ENCODE peak calls at places on chromosomes 3 and 15, in six cellular contexts. B, X, G, J, Z and A are unnamed samples.

GRCh38 chr15:70186152-70186551 is 88.4 kb upstream of the TLE3 start:
- DNase-seq in B (no peak), X (no peak), G (no peak), J (no peak), Z (no peak), A (no peak)

GRCh38 chr15:90954712-90955671 is at the start of gene RCCD1:
- DNase-seq in B (peak; percentile 83), X (peak; percentile 97), G (peak; percentile 93), J (peak; percentile 96), Z (peak; percentile 97), A (peak; percentile 97)

GRCh38 chr3:119206611-119207511 is 33.5 kb downstream of the UPK1B start:
- DNase-seq in B (peak; percentile 50), X (no peak), G (no peak), J (no peak), Z (peak; percentile 40), A (no peak)

GRCh38 chr3:60281970-60282369 is 969.3 kb downstream of the FHIT start:
- DNase-seq in B (no peak), X (no peak), G (no peak), J (no peak), Z (no peak), A (no peak)

GRCh38 chr3:24129549-24129948 is 184.5 kb downstream of the NR1D2 start:
- DNase-seq in B (no peak), X (no peak), G (no peak), J (no peak), Z (no peak), A (no peak)

GRCh38 chr15:52144656-52145055 is 32.1 kb upstream of the BCL2L10 start:
- DNase-seq in B (peak; percentile 43), X (no peak), G (no peak), J (no peak), Z (no peak), A (no peak)

GRCh38 chr15:97085806-97086205 is 755.3 kb downstream of the NR2F2 start:
- DNase-seq in B (no peak), X (no peak), G (no peak), J (no peak), Z (no peak), A (no peak)

GRCh38 chr3:50539887-50540286 is 27.7 kb downstream of the C3orf18 start:
- DNase-seq in B (no peak), X (no peak), G (no peak), J (no peak), Z (no peak), A (no peak)

GRCh38 chr15:68389936-68390790 is 41.8 kb downstream of the ITGA11 start:
- DNase-seq in B (peak; percentile 31), X (no peak), G (no peak), J (no peak), Z (no peak), A (peak; percentile 3)

GRCh38 chr3:145807990-145808389 is 353.0 kb downstream of the PLOD2 start:
- DNase-seq in B (peak; percentile 7), X (no peak), G (no peak), J (peak; percentile 16), Z (no peak), A (no peak)

GRCh38 chr3:14411166-14411526 is 8.7 kb downstream of the SLC6A6 start:
- DNase-seq in B (no peak), X (no peak), G (no peak), J (no peak), Z (no peak), A (no peak)

GRCh38 chr3:30847589-30847988 is 46.9 kb downstream of the GADL1 start:
- DNase-seq in B (no peak), X (no peak), G (no peak), J (no peak), Z (no peak), A (no peak)

GRCh38 chr15:64013179-64014043 is 32.9 kb downstream of the DAPK2 start:
- DNase-seq in B (peak; percentile 40), X (no peak), G (no peak), J (no peak), Z (no peak), A (peak; percentile 33)

GRCh38 chr3:103909395-103909794 is 1457.3 kb upstream of the ALCAM start:
- DNase-seq in B (no peak), X (no peak), G (no peak), J (no peak), Z (no peak), A (no peak)

GRCh38 chr3:12507871-12508281 is 23.6 kb downstream of the TSEN2 start:
- DNase-seq in B (peak; percentile 80), X (no peak), G (peak; percentile 33), J (no peak), Z (no peak), A (no peak)

GRCh38 chr3:4350789-4351163 is 47.6 kb downstream of the SETMAR start:
- DNase-seq in B (peak; percentile 76), X (no peak), G (no peak), J (no peak), Z (peak; percentile 67), A (no peak)

GRCh38 chr15:77002954-77003912 is 8.3 kb downstream of the PSTPIP1 start:
- DNase-seq in B (no peak), X (no peak), G (no peak), J (peak; percentile 44), Z (peak; percentile 75), A (peak; percentile 53)

GRCh38 chr15:48564690-48565089 is 80.8 kb downstream of the FBN1 start:
- DNase-seq in B (peak; percentile 25), X (no peak), G (no peak), J (no peak), Z (no peak), A (no peak)

GRCh38 chr15:99481831-99482230 is 84.0 kb upstream of the MEF2A start:
- DNase-seq in B (no peak), X (no peak), G (no peak), J (no peak), Z (no peak), A (no peak)

GRCh38 chr3:140994316-140994715 is 52.7 kb downstream of the SLC25A36 start:
- DNase-seq in B (no peak), X (no peak), G (no peak), J (no peak), Z (no peak), A (no peak)

GRCh38 chr15:32872606-32873291 is 154.9 kb downstream of the GREM1 start:
- DNase-seq in B (no peak), X (no peak), G (no peak), J (peak; percentile 39), Z (peak; percentile 77), A (peak; percentile 26)

GRCh38 chr3:108393128-108393900 is 97.0 kb downstream of the HHLA2 start:
- DNase-seq in B (no peak), X (no peak), G (no peak), J (no peak), Z (no peak), A (no peak)

GRCh38 chr15:99433026-99433756 is 132.6 kb upstream of the MEF2A start:
- DNase-seq in B (peak; percentile 11), X (peak; percentile 70), G (peak; percentile 25), J (peak; percentile 44), Z (no peak), A (no peak)

GRCh38 chr15:81163961-81164800 is 30.1 kb downstream of the CFAP161 start:
- DNase-seq in B (no peak), X (no peak), G (no peak), J (no peak), Z (no peak), A (no peak)

GRCh38 chr3:156050918-156051317 is 69.5 kb upstream of the KCNAB1 start:
- DNase-seq in B (peak; percentile 18), X (no peak), G (no peak), J (no peak), Z (no peak), A (no peak)

GRCh38 chr15:83709813-83710212 is 55.9 kb downstream of the ADAMTSL3 start:
- DNase-seq in B (no peak), X (no peak), G (no peak), J (no peak), Z (no peak), A (no peak)

GRCh38 chr15:83710452-83710851 is 56.5 kb downstream of the ADAMTSL3 start:
- DNase-seq in B (peak; percentile 34), X (no peak), G (no peak), J (no peak), Z (no peak), A (no peak)

GRCh38 chr15:83708328-83708727 is 54.4 kb downstream of the ADAMTSL3 start:
- DNase-seq in B (peak; percentile 71), X (no peak), G (no peak), J (no peak), Z (no peak), A (no peak)

GRCh38 chr15:83713242-83713641 is 59.3 kb downstream of the ADAMTSL3 start:
- DNase-seq in B (no peak), X (no peak), G (no peak), J (no peak), Z (no peak), A (no peak)

GRCh38 chr15:83709246-83709645 is 55.3 kb downstream of the ADAMTSL3 start:
- DNase-seq in B (peak; percentile 80), X (no peak), G (no peak), J (no peak), Z (no peak), A (no peak)
- H3K27ac ChIP-seq in B (peak overlapping the region; percentile 31), X (no peak overlapping the region), G (no peak overlapping the region), J (no peak overlapping the region), Z (no peak overlapping the region), A (no peak overlapping the region)

GRCh38 chr3:53531749-53532148 is 37.3 kb downstream of the CACNA1D start:
- DNase-seq in B (peak; percentile 38), X (no peak), G (no peak), J (no peak), Z (no peak), A (no peak)
- TF ChIP-seq CTCF in B (peak; percentile 42), X (no peak), G (no peak), J (no peak), Z (no peak), A (no peak)

GRCh38 chr3:183981990-183982658 is 35.6 kb downstream of the ABCC5 start:
- DNase-seq in B (no peak), X (no peak), G (no peak), J (no peak), Z (no peak), A (no peak)
- H3K27ac ChIP-seq in B (no peak overlapping the region), X (no peak overlapping the region), G (no peak overlapping the region), J (no peak overlapping the region), Z (no peak overlapping the region), A (peak overlapping the region; percentile 94)

GRCh38 chr3:64072111-64072510 is 48.8 kb upstream of the PSMD6 start:
- DNase-seq in B (no peak), X (no peak), G (no peak), J (no peak), Z (no peak), A (no peak)

GRCh38 chr3:64074895-64075679 is 51.8 kb upstream of the PSMD6 start:
- DNase-seq in B (no peak), X (no peak), G (no peak), J (no peak), Z (no peak), A (no peak)

GRCh38 chr3:64074091-64074490 is 50.8 kb upstream of the PSMD6 start:
- DNase-seq in B (no peak), X (no peak), G (no peak), J (no peak), Z (no peak), A (no peak)

GRCh38 chr3:64078966-64079365 is 55.7 kb upstream of the PSMD6 start:
- DNase-seq in B (no peak), X (no peak), G (no peak), J (no peak), Z (no peak), A (no peak)

DNA sequence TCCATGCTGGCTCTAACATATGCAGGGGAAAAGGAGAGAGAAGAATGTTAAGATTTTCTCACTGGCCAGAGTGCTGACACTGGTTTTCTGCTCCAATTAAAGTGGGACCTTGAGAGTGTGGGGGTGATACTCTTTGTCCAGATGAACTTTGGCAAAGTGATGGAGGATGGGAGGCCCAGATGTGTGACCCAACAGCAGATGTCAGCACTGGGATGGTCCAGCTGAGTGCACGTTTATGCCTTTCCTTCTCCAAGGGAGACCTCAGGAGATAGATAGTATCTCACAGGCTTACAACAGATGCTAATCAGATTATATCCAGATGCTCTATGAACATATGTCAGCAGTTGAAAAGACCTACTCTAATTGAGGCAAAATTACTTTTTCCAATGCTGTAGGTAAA is 50.1 kb upstream of the PSMD6 start:
- DNase-seq in B (no peak), X (no peak), G (no peak), J (no peak), Z (no peak), A (no peak)
- TF ChIP-seq CTCF in B (no peak), X (peak; percentile 18), G (no peak), J (peak; percentile 23), Z (no peak), A (no peak)